ENCODE peak calls at places on chromosome 15, in ten cellular contexts. One of them, this sample, is unnamed.

GRCh38 chr15:37046876-37047614 is 53.3 kb downstream of the MEIS2 start:
- DNase-seq in NCI-H1417: no peak
- DNase-seq in natural killer cell: no peak
- DNase-seq in SHP77: no peak
- DNase-seq in stimulated activated CD8-positive, alpha-beta memory T cell treated with anti-CD3 and anti-CD28 coated beads, Interleukin-12 subunit alpha, Interleukin-12 subunit beta, amount 100 ng/mL, for 1 hour: no peak
- DNase-seq in HS-27A: no peak
- DNase-seq in aorta: no peak
- DNase-seq in activated CD8-positive, alpha-beta memory T cell treated with anti-CD3 and anti-CD28 coated beads, Interleukin-2, amount 10 ng/mL, durations not matched to agents 7 days and 5 days: no peak
- DNase-seq in body of pancreas: no peak
- DNase-seq in T-helper 1 cell: no peak
- DNase-seq in this sample: peak; percentile 84

GRCh38 chr15:62533687-62534086 is 368.6 kb upstream of the C2CD4B start:
- DNase-seq in NCI-H1417: no peak
- DNase-seq in natural killer cell: no peak
- DNase-seq in SHP77: no peak
- DNase-seq in stimulated activated CD8-positive, alpha-beta memory T cell treated with anti-CD3 and anti-CD28 coated beads, Interleukin-12 subunit alpha, Interleukin-12 subunit beta, amount 100 ng/mL, for 1 hour: no peak
- DNase-seq in HS-27A: no peak
- DNase-seq in aorta: no peak
- DNase-seq in activated CD8-positive, alpha-beta memory T cell treated with anti-CD3 and anti-CD28 coated beads, Interleukin-2, amount 10 ng/mL, durations not matched to agents 7 days and 5 days: no peak
- DNase-seq in body of pancreas: no peak
- DNase-seq in T-helper 1 cell: no peak
- DNase-seq in this sample: no peak

GRCh38 chr15:73994419-73994883 is at the start of gene PML:
- DNase-seq in NCI-H1417: peak; percentile 94
- DNase-seq in natural killer cell: peak; percentile 92
- DNase-seq in SHP77: peak; percentile 88
- DNase-seq in stimulated activated CD8-positive, alpha-beta memory T cell treated with anti-CD3 and anti-CD28 coated beads, Interleukin-12 subunit alpha, Interleukin-12 subunit beta, amount 100 ng/mL, for 1 hour: peak; percentile 88
- DNase-seq in HS-27A: peak; percentile 91
- DNase-seq in aorta: peak; percentile 98
- DNase-seq in activated CD8-positive, alpha-beta memory T cell treated with anti-CD3 and anti-CD28 coated beads, Interleukin-2, amount 10 ng/mL, durations not matched to agents 7 days and 5 days: peak; percentile 99
- DNase-seq in body of pancreas: peak; percentile 96
- DNase-seq in T-helper 1 cell: peak; percentile 85
- DNase-seq in this sample: peak; percentile 94

GRCh38 chr15:40045572-40046217 is 6.7 kb upstream of the SRP14 start:
- DNase-seq in NCI-H1417: no peak
- DNase-seq in natural killer cell: no peak
- DNase-seq in SHP77: no peak
- DNase-seq in stimulated activated CD8-positive, alpha-beta memory T cell treated with anti-CD3 and anti-CD28 coated beads, Interleukin-12 subunit alpha, Interleukin-12 subunit beta, amount 100 ng/mL, for 1 hour: no peak
- DNase-seq in HS-27A: no peak
- DNase-seq in aorta: no peak
- DNase-seq in activated CD8-positive, alpha-beta memory T cell treated with anti-CD3 and anti-CD28 coated beads, Interleukin-2, amount 10 ng/mL, durations not matched to agents 7 days and 5 days: no peak
- DNase-seq in body of pancreas: no peak
- DNase-seq in T-helper 1 cell: no peak
- DNase-seq in this sample: no peak

GRCh38 chr15:92033723-92034122 is 180.2 kb downstream of the SLCO3A1 start:
- DNase-seq in NCI-H1417: no peak
- DNase-seq in natural killer cell: no peak
- DNase-seq in SHP77: no peak
- DNase-seq in stimulated activated CD8-positive, alpha-beta memory T cell treated with anti-CD3 and anti-CD28 coated beads, Interleukin-12 subunit alpha, Interleukin-12 subunit beta, amount 100 ng/mL, for 1 hour: no peak
- DNase-seq in HS-27A: no peak
- DNase-seq in aorta: no peak
- DNase-seq in activated CD8-positive, alpha-beta memory T cell treated with anti-CD3 and anti-CD28 coated beads, Interleukin-2, amount 10 ng/mL, durations not matched to agents 7 days and 5 days: no peak
- DNase-seq in body of pancreas: no peak
- DNase-seq in T-helper 1 cell: no peak
- DNase-seq in this sample: no peak

GRCh38 chr15:101676965-101677364 is 24.8 kb upstream of the TM2D3 start:
- DNase-seq in NCI-H1417: no peak
- DNase-seq in natural killer cell: no peak
- DNase-seq in SHP77: no peak
- DNase-seq in stimulated activated CD8-positive, alpha-beta memory T cell treated with anti-CD3 and anti-CD28 coated beads, Interleukin-12 subunit alpha, Interleukin-12 subunit beta, amount 100 ng/mL, for 1 hour: no peak
- DNase-seq in HS-27A: no peak
- DNase-seq in aorta: no peak
- DNase-seq in activated CD8-positive, alpha-beta memory T cell treated with anti-CD3 and anti-CD28 coated beads, Interleukin-2, amount 10 ng/mL, durations not matched to agents 7 days and 5 days: no peak
- DNase-seq in body of pancreas: no peak
- DNase-seq in T-helper 1 cell: no peak
- DNase-seq in this sample: no peak

GRCh38 chr15:100997442-100997841 is 78.3 kb downstream of the LRRK1 start:
- DNase-seq in NCI-H1417: no peak
- DNase-seq in natural killer cell: no peak
- DNase-seq in SHP77: no peak
- DNase-seq in stimulated activated CD8-positive, alpha-beta memory T cell treated with anti-CD3 and anti-CD28 coated beads, Interleukin-12 subunit alpha, Interleukin-12 subunit beta, amount 100 ng/mL, for 1 hour: no peak
- DNase-seq in HS-27A: no peak
- DNase-seq in aorta: no peak
- DNase-seq in activated CD8-positive, alpha-beta memory T cell treated with anti-CD3 and anti-CD28 coated beads, Interleukin-2, amount 10 ng/mL, durations not matched to agents 7 days and 5 days: no peak
- DNase-seq in body of pancreas: no peak
- DNase-seq in T-helper 1 cell: no peak
- DNase-seq in this sample: no peak

GRCh38 chr15:23372284-23372683 is 17.7 kb downstream of the GOLGA8S start:
- DNase-seq in NCI-H1417: no peak
- DNase-seq in natural killer cell: no peak
- DNase-seq in SHP77: no peak
- DNase-seq in stimulated activated CD8-positive, alpha-beta memory T cell treated with anti-CD3 and anti-CD28 coated beads, Interleukin-12 subunit alpha, Interleukin-12 subunit beta, amount 100 ng/mL, for 1 hour: no peak
- DNase-seq in HS-27A: no peak
- DNase-seq in aorta: peak; percentile 79
- DNase-seq in activated CD8-positive, alpha-beta memory T cell treated with anti-CD3 and anti-CD28 coated beads, Interleukin-2, amount 10 ng/mL, durations not matched to agents 7 days and 5 days: no peak
- DNase-seq in body of pancreas: no peak
- DNase-seq in T-helper 1 cell: no peak
- DNase-seq in this sample: peak; percentile 11

GRCh38 chr15:44468713-44469385 is 41.4 kb downstream of the CTDSPL2 start:
- DNase-seq in NCI-H1417: no peak
- DNase-seq in natural killer cell: no peak
- DNase-seq in SHP77: no peak
- DNase-seq in stimulated activated CD8-positive, alpha-beta memory T cell treated with anti-CD3 and anti-CD28 coated beads, Interleukin-12 subunit alpha, Interleukin-12 subunit beta, amount 100 ng/mL, for 1 hour: no peak
- DNase-seq in HS-27A: no peak
- DNase-seq in aorta: no peak
- DNase-seq in activated CD8-positive, alpha-beta memory T cell treated with anti-CD3 and anti-CD28 coated beads, Interleukin-2, amount 10 ng/mL, durations not matched to agents 7 days and 5 days: peak; percentile 45
- DNase-seq in body of pancreas: no peak
- DNase-seq in T-helper 1 cell: no peak
- DNase-seq in this sample: peak; percentile 59

GRCh38 chr15:64634020-64634419 is 141.4 kb downstream of the RBPMS2 start:
- DNase-seq in NCI-H1417: peak; percentile 66
- DNase-seq in natural killer cell: peak; percentile 30
- DNase-seq in SHP77: no peak
- DNase-seq in stimulated activated CD8-positive, alpha-beta memory T cell treated with anti-CD3 and anti-CD28 coated beads, Interleukin-12 subunit alpha, Interleukin-12 subunit beta, amount 100 ng/mL, for 1 hour: no peak
- DNase-seq in HS-27A: no peak
- DNase-seq in aorta: no peak
- DNase-seq in activated CD8-positive, alpha-beta memory T cell treated with anti-CD3 and anti-CD28 coated beads, Interleukin-2, amount 10 ng/mL, durations not matched to agents 7 days and 5 days: peak; percentile 89
- DNase-seq in body of pancreas: no peak
- DNase-seq in T-helper 1 cell: no peak
- DNase-seq in this sample: no peak

GRCh38 chr15:31398677-31399260 is 72.1 kb downstream of the KLF13 start:
- DNase-seq in NCI-H1417: no peak
- DNase-seq in natural killer cell: no peak
- DNase-seq in SHP77: no peak
- DNase-seq in stimulated activated CD8-positive, alpha-beta memory T cell treated with anti-CD3 and anti-CD28 coated beads, Interleukin-12 subunit alpha, Interleukin-12 subunit beta, amount 100 ng/mL, for 1 hour: no peak
- DNase-seq in HS-27A: no peak
- DNase-seq in aorta: no peak
- DNase-seq in activated CD8-positive, alpha-beta memory T cell treated with anti-CD3 and anti-CD28 coated beads, Interleukin-2, amount 10 ng/mL, durations not matched to agents 7 days and 5 days: peak; percentile 39
- DNase-seq in body of pancreas: no peak
- DNase-seq in T-helper 1 cell: no peak
- DNase-seq in this sample: no peak

GRCh38 chr15:84681822-84682221 is 23.8 kb upstream of the NMB start:
- DNase-seq in NCI-H1417: no peak
- DNase-seq in natural killer cell: no peak
- DNase-seq in SHP77: no peak
- DNase-seq in stimulated activated CD8-positive, alpha-beta memory T cell treated with anti-CD3 and anti-CD28 coated beads, Interleukin-12 subunit alpha, Interleukin-12 subunit beta, amount 100 ng/mL, for 1 hour: no peak
- DNase-seq in HS-27A: no peak
- DNase-seq in aorta: no peak
- DNase-seq in activated CD8-positive, alpha-beta memory T cell treated with anti-CD3 and anti-CD28 coated beads, Interleukin-2, amount 10 ng/mL, durations not matched to agents 7 days and 5 days: peak; percentile 52
- DNase-seq in body of pancreas: no peak
- DNase-seq in T-helper 1 cell: no peak
- DNase-seq in this sample: peak; percentile 92

GRCh38 chr15:93059442-93059841 is 29.6 kb downstream of the RGMA start:
- DNase-seq in NCI-H1417: no peak
- DNase-seq in natural killer cell: no peak
- DNase-seq in SHP77: no peak
- DNase-seq in stimulated activated CD8-positive, alpha-beta memory T cell treated with anti-CD3 and anti-CD28 coated beads, Interleukin-12 subunit alpha, Interleukin-12 subunit beta, amount 100 ng/mL, for 1 hour: no peak
- DNase-seq in HS-27A: no peak
- DNase-seq in aorta: no peak
- DNase-seq in activated CD8-positive, alpha-beta memory T cell treated with anti-CD3 and anti-CD28 coated beads, Interleukin-2, amount 10 ng/mL, durations not matched to agents 7 days and 5 days: no peak
- DNase-seq in body of pancreas: no peak
- DNase-seq in T-helper 1 cell: no peak
- DNase-seq in this sample: no peak

GRCh38 chr15:89378699-89379422 is 44.2 kb upstream of the POLG start:
- DNase-seq in NCI-H1417: no peak
- DNase-seq in natural killer cell: no peak
- DNase-seq in SHP77: no peak
- DNase-seq in stimulated activated CD8-positive, alpha-beta memory T cell treated with anti-CD3 and anti-CD28 coated beads, Interleukin-12 subunit alpha, Interleukin-12 subunit beta, amount 100 ng/mL, for 1 hour: no peak
- DNase-seq in HS-27A: no peak
- DNase-seq in aorta: peak; percentile 74
- DNase-seq in activated CD8-positive, alpha-beta memory T cell treated with anti-CD3 and anti-CD28 coated beads, Interleukin-2, amount 10 ng/mL, durations not matched to agents 7 days and 5 days: no peak
- DNase-seq in body of pancreas: no peak
- DNase-seq in T-helper 1 cell: no peak
- DNase-seq in this sample: no peak

GRCh38 chr15:49225572-49226281 is 55.7 kb downstream of the GALK2 start:
- DNase-seq in NCI-H1417: no peak
- DNase-seq in natural killer cell: no peak
- DNase-seq in SHP77: no peak
- DNase-seq in stimulated activated CD8-positive, alpha-beta memory T cell treated with anti-CD3 and anti-CD28 coated beads, Interleukin-12 subunit alpha, Interleukin-12 subunit beta, amount 100 ng/mL, for 1 hour: no peak
- DNase-seq in HS-27A: no peak
- DNase-seq in aorta: no peak
- DNase-seq in activated CD8-positive, alpha-beta memory T cell treated with anti-CD3 and anti-CD28 coated beads, Interleukin-2, amount 10 ng/mL, durations not matched to agents 7 days and 5 days: no peak
- DNase-seq in body of pancreas: no peak
- DNase-seq in T-helper 1 cell: no peak
- DNase-seq in this sample: peak; percentile 67

GRCh38 chr15:75712668-75713337 is at the start of gene CSPG4:
- DNase-seq in NCI-H1417: peak; percentile 15
- DNase-seq in natural killer cell: no peak
- DNase-seq in SHP77: peak; percentile 16
- DNase-seq in stimulated activated CD8-positive, alpha-beta memory T cell treated with anti-CD3 and anti-CD28 coated beads, Interleukin-12 subunit alpha, Interleukin-12 subunit beta, amount 100 ng/mL, for 1 hour: no peak
- DNase-seq in HS-27A: peak; percentile 50
- DNase-seq in aorta: peak; percentile 93
- DNase-seq in activated CD8-positive, alpha-beta memory T cell treated with anti-CD3 and anti-CD28 coated beads, Interleukin-2, amount 10 ng/mL, durations not matched to agents 7 days and 5 days: no peak
- DNase-seq in body of pancreas: no peak
- DNase-seq in T-helper 1 cell: no peak
- DNase-seq in this sample: peak; percentile 65

GRCh38 chr15:82043130-82043673 is 2.6 kb downstream of the MEX3B start:
- DNase-seq in NCI-H1417: peak; percentile 77
- DNase-seq in natural killer cell: no peak
- DNase-seq in SHP77: no peak
- DNase-seq in stimulated activated CD8-positive, alpha-beta memory T cell treated with anti-CD3 and anti-CD28 coated beads, Interleukin-12 subunit alpha, Interleukin-12 subunit beta, amount 100 ng/mL, for 1 hour: no peak
- DNase-seq in HS-27A: no peak
- DNase-seq in aorta: no peak
- DNase-seq in activated CD8-positive, alpha-beta memory T cell treated with anti-CD3 and anti-CD28 coated beads, Interleukin-2, amount 10 ng/mL, durations not matched to agents 7 days and 5 days: no peak
- DNase-seq in body of pancreas: no peak
- DNase-seq in T-helper 1 cell: no peak
- DNase-seq in this sample: no peak

GRCh38 chr15:68816795-68817303 is 3.8 kb downstream of the ANP32A start:
- DNase-seq in NCI-H1417: peak; percentile 83
- DNase-seq in natural killer cell: no peak
- DNase-seq in SHP77: no peak
- DNase-seq in stimulated activated CD8-positive, alpha-beta memory T cell treated with anti-CD3 and anti-CD28 coated beads, Interleukin-12 subunit alpha, Interleukin-12 subunit beta, amount 100 ng/mL, for 1 hour: no peak
- DNase-seq in HS-27A: no peak
- DNase-seq in aorta: no peak
- DNase-seq in activated CD8-positive, alpha-beta memory T cell treated with anti-CD3 and anti-CD28 coated beads, Interleukin-2, amount 10 ng/mL, durations not matched to agents 7 days and 5 days: no peak
- DNase-seq in body of pancreas: peak; percentile 42
- DNase-seq in T-helper 1 cell: no peak
- DNase-seq in this sample: peak; percentile 15

GRCh38 chr15:31262143-31262530 is 64.5 kb upstream of the KLF13 start:
- DNase-seq in NCI-H1417: no peak
- DNase-seq in natural killer cell: peak; percentile 13
- DNase-seq in SHP77: no peak
- DNase-seq in stimulated activated CD8-positive, alpha-beta memory T cell treated with anti-CD3 and anti-CD28 coated beads, Interleukin-12 subunit alpha, Interleukin-12 subunit beta, amount 100 ng/mL, for 1 hour: no peak
- DNase-seq in HS-27A: no peak
- DNase-seq in aorta: no peak
- DNase-seq in activated CD8-positive, alpha-beta memory T cell treated with anti-CD3 and anti-CD28 coated beads, Interleukin-2, amount 10 ng/mL, durations not matched to agents 7 days and 5 days: peak; percentile 26
- DNase-seq in body of pancreas: no peak
- DNase-seq in T-helper 1 cell: no peak
- DNase-seq in this sample: no peak

GRCh38 chr15:96125681-96126080 is 204.8 kb upstream of the NR2F2 start:
- DNase-seq in NCI-H1417: no peak
- DNase-seq in natural killer cell: no peak
- DNase-seq in SHP77: no peak
- DNase-seq in stimulated activated CD8-positive, alpha-beta memory T cell treated with anti-CD3 and anti-CD28 coated beads, Interleukin-12 subunit alpha, Interleukin-12 subunit beta, amount 100 ng/mL, for 1 hour: no peak
- DNase-seq in HS-27A: no peak
- DNase-seq in aorta: no peak
- DNase-seq in activated CD8-positive, alpha-beta memory T cell treated with anti-CD3 and anti-CD28 coated beads, Interleukin-2, amount 10 ng/mL, durations not matched to agents 7 days and 5 days: no peak
- DNase-seq in body of pancreas: no peak
- DNase-seq in T-helper 1 cell: no peak
- DNase-seq in this sample: peak; percentile 13

GRCh38 chr15:68335251-68335650 is 57.7 kb downstream of the FEM1B start:
- DNase-seq in NCI-H1417: no peak
- DNase-seq in natural killer cell: no peak
- DNase-seq in SHP77: no peak
- DNase-seq in stimulated activated CD8-positive, alpha-beta memory T cell treated with anti-CD3 and anti-CD28 coated beads, Interleukin-12 subunit alpha, Interleukin-12 subunit beta, amount 100 ng/mL, for 1 hour: no peak
- DNase-seq in HS-27A: peak; percentile 59
- DNase-seq in aorta: peak; percentile 89
- DNase-seq in activated CD8-positive, alpha-beta memory T cell treated with anti-CD3 and anti-CD28 coated beads, Interleukin-2, amount 10 ng/mL, durations not matched to agents 7 days and 5 days: no peak
- DNase-seq in body of pancreas: peak; percentile 81
- DNase-seq in T-helper 1 cell: no peak
- DNase-seq in this sample: no peak

GRCh38 chr15:90191795-90192494 is 9.2 kb upstream of the SEMA4B start:
- DNase-seq in NCI-H1417: peak; percentile 96
- DNase-seq in natural killer cell: no peak
- DNase-seq in SHP77: peak; percentile 96
- DNase-seq in stimulated activated CD8-positive, alpha-beta memory T cell treated with anti-CD3 and anti-CD28 coated beads, Interleukin-12 subunit alpha, Interleukin-12 subunit beta, amount 100 ng/mL, for 1 hour: no peak
- DNase-seq in HS-27A: no peak
- DNase-seq in aorta: no peak
- DNase-seq in activated CD8-positive, alpha-beta memory T cell treated with anti-CD3 and anti-CD28 coated beads, Interleukin-2, amount 10 ng/mL, durations not matched to agents 7 days and 5 days: no peak
- DNase-seq in body of pancreas: peak; percentile 98
- DNase-seq in T-helper 1 cell: no peak
- DNase-seq in this sample: peak; percentile 60

GRCh38 chr15:72491768-72492167 is 17.6 kb downstream of the ARIH1 start:
- DNase-seq in NCI-H1417: no peak
- DNase-seq in natural killer cell: no peak
- DNase-seq in SHP77: no peak
- DNase-seq in stimulated activated CD8-positive, alpha-beta memory T cell treated with anti-CD3 and anti-CD28 coated beads, Interleukin-12 subunit alpha, Interleukin-12 subunit beta, amount 100 ng/mL, for 1 hour: no peak
- DNase-seq in HS-27A: no peak
- DNase-seq in aorta: no peak
- DNase-seq in activated CD8-positive, alpha-beta memory T cell treated with anti-CD3 and anti-CD28 coated beads, Interleukin-2, amount 10 ng/mL, durations not matched to agents 7 days and 5 days: no peak
- DNase-seq in body of pancreas: no peak
- DNase-seq in T-helper 1 cell: no peak
- DNase-seq in this sample: peak; percentile 51

GRCh38 chr15:22811640-22812039 is 25.2 kb downstream of the NIPA1 start:
- DNase-seq in NCI-H1417: no peak
- DNase-seq in natural killer cell: no peak
- DNase-seq in SHP77: peak; percentile 30
- DNase-seq in stimulated activated CD8-positive, alpha-beta memory T cell treated with anti-CD3 and anti-CD28 coated beads, Interleukin-12 subunit alpha, Interleukin-12 subunit beta, amount 100 ng/mL, for 1 hour: no peak
- DNase-seq in HS-27A: no peak
- DNase-seq in aorta: no peak
- DNase-seq in activated CD8-positive, alpha-beta memory T cell treated with anti-CD3 and anti-CD28 coated beads, Interleukin-2, amount 10 ng/mL, durations not matched to agents 7 days and 5 days: no peak
- DNase-seq in body of pancreas: peak; percentile 67
- DNase-seq in T-helper 1 cell: no peak
- DNase-seq in this sample: peak; percentile 19

GRCh38 chr15:78088773-78089080 is 3.6 kb upstream of the SH2D7 start:
- DNase-seq in NCI-H1417: no peak
- DNase-seq in natural killer cell: no peak
- DNase-seq in SHP77: no peak
- DNase-seq in stimulated activated CD8-positive, alpha-beta memory T cell treated with anti-CD3 and anti-CD28 coated beads, Interleukin-12 subunit alpha, Interleukin-12 subunit beta, amount 100 ng/mL, for 1 hour: no peak
- DNase-seq in HS-27A: no peak
- DNase-seq in aorta: no peak
- DNase-seq in activated CD8-positive, alpha-beta memory T cell treated with anti-CD3 and anti-CD28 coated beads, Interleukin-2, amount 10 ng/mL, durations not matched to agents 7 days and 5 days: no peak
- DNase-seq in body of pancreas: peak; percentile 51
- DNase-seq in T-helper 1 cell: no peak
- DNase-seq in this sample: no peak

GRCh38 chr15:69478259-69478687 is 25.7 kb downstream of the RPLP1 start:
- DNase-seq in NCI-H1417: peak; percentile 67
- DNase-seq in natural killer cell: no peak
- DNase-seq in SHP77: peak; percentile 43
- DNase-seq in stimulated activated CD8-positive, alpha-beta memory T cell treated with anti-CD3 and anti-CD28 coated beads, Interleukin-12 subunit alpha, Interleukin-12 subunit beta, amount 100 ng/mL, for 1 hour: no peak
- DNase-seq in HS-27A: no peak
- DNase-seq in aorta: peak; percentile 84
- DNase-seq in activated CD8-positive, alpha-beta memory T cell treated with anti-CD3 and anti-CD28 coated beads, Interleukin-2, amount 10 ng/mL, durations not matched to agents 7 days and 5 days: no peak
- DNase-seq in body of pancreas: peak; percentile 54
- DNase-seq in T-helper 1 cell: no peak
- DNase-seq in this sample: peak; percentile 65

GRCh38 chr15:77369168-77369567 is 50.7 kb downstream of the PEAK1 start:
- DNase-seq in NCI-H1417: no peak
- DNase-seq in natural killer cell: no peak
- DNase-seq in SHP77: no peak
- DNase-seq in stimulated activated CD8-positive, alpha-beta memory T cell treated with anti-CD3 and anti-CD28 coated beads, Interleukin-12 subunit alpha, Interleukin-12 subunit beta, amount 100 ng/mL, for 1 hour: no peak
- DNase-seq in HS-27A: no peak
- DNase-seq in aorta: no peak
- DNase-seq in activated CD8-positive, alpha-beta memory T cell treated with anti-CD3 and anti-CD28 coated beads, Interleukin-2, amount 10 ng/mL, durations not matched to agents 7 days and 5 days: no peak
- DNase-seq in body of pancreas: no peak
- DNase-seq in T-helper 1 cell: no peak
- DNase-seq in this sample: no peak

GRCh38 chr15:72532991-72533601 is 59.0 kb downstream of the ARIH1 start:
- DNase-seq in NCI-H1417: no peak
- DNase-seq in natural killer cell: no peak
- DNase-seq in SHP77: no peak
- DNase-seq in stimulated activated CD8-positive, alpha-beta memory T cell treated with anti-CD3 and anti-CD28 coated beads, Interleukin-12 subunit alpha, Interleukin-12 subunit beta, amount 100 ng/mL, for 1 hour: no peak
- DNase-seq in HS-27A: no peak
- DNase-seq in aorta: no peak
- DNase-seq in activated CD8-positive, alpha-beta memory T cell treated with anti-CD3 and anti-CD28 coated beads, Interleukin-2, amount 10 ng/mL, durations not matched to agents 7 days and 5 days: no peak
- DNase-seq in body of pancreas: no peak
- DNase-seq in T-helper 1 cell: no peak
- DNase-seq in this sample: no peak

This sample was measured in fibroblast of pulmonary artery.